ENCODE peak calls at places on chromosomes 5 and 9, in four cellular contexts. Q is mucosa of descending colon, L is uterus, H is neural progenitor cell. C is an unnamed sample. For H3K36me3, the result is how much of the 10 kb centered on the place peaks cover.

GRCh38 chr5:121968910-121969607 is 7.3 kb downstream of the SRFBP1 start:
- DNase-seq in H (no peak), Q (no peak), L (no peak), C (no peak)

GRCh38 chr5:50666261-50667078 is at the start of gene PARP8:
- DNase-seq in L (peak), H (peak), Q (peak), C (no peak)

GRCh38 chr9:81395301-81396054 is 293.9 kb downstream of the TLE1 start:
- DNase-seq in L (no peak), H (no peak), Q (no peak), C (peak)

GRCh38 chr5:149684371-149684770 is 45.7 kb upstream of the PPARGC1B start:
- DNase-seq in L (no peak), H (no peak), Q (no peak), C (no peak)

GRCh38 chr5:84487963-84488362 is 103.3 kb upstream of the EDIL3 start:
- DNase-seq in H (no peak), Q (no peak), L (no peak), C (no peak)

GRCh38 chr5:111299067-111299481 is 74.9 kb downstream of the CAMK4 start:
- DNase-seq in Q (no peak), H (no peak), L (no peak), C (no peak)

GRCh38 chr5:138662599-138662998 is 87.4 kb upstream of the HSPA9 start:
- DNase-seq in H (no peak), L (no peak), Q (no peak), C (peak)

GRCh38 chr9:72945391-72945790 is 7.5 kb downstream of the ALDH1A1 start:
- DNase-seq in H (no peak), Q (no peak), L (no peak), C (no peak)

GRCh38 chr5:113163328-113163727 is 186.7 kb downstream of the DCP2 start:
- DNase-seq in Q (no peak), L (no peak), H (no peak), C (no peak)

GRCh38 chr9:75935606-75936005 is 45.1 kb downstream of the PCSK5 start:
- DNase-seq in H (no peak), Q (no peak), L (no peak), C (no peak)

GRCh38 chr5:149853701-149854100 is 90.9 kb downstream of the PDE6A start:
- DNase-seq in Q (no peak), L (no peak), H (no peak), C (no peak)

GRCh38 chr9:71209890-71210289 is 88.5 kb upstream of the TRPM3 start:
- DNase-seq in H (no peak), Q (no peak), L (no peak), C (no peak)

GRCh38 chr9:137255448-137256114 is 454 bp downstream of the NELFB start:
- DNase-seq in H (no peak), L (no peak), Q (peak), C (no peak)

GRCh38 chr5:137431051-137431450 is 68.1 kb downstream of the SPOCK1 start:
- DNase-seq in L (no peak), H (no peak), Q (no peak), C (no peak)

GRCh38 chr9:69672828-69673640 is 863 bp upstream of the APBA1 start:
- DNase-seq in L (peak), Q (peak), H (peak), C (no peak)

GRCh38 chr9:129273941-129274709 is 96.1 kb upstream of the IER5L start:
- DNase-seq in L (peak), H (no peak), Q (no peak), C (no peak)

GRCh38 chr5:179374506-179375235 is 29.4 kb upstream of the ADAMTS2 start:
- DNase-seq in Q (no peak), H (no peak), L (no peak), C (no peak)

GRCh38 chr9:129887210-129888084 is 52.2 kb downstream of the USP20 start:
- DNase-seq in Q (no peak), L (no peak), H (no peak), C (no peak)

GRCh38 chr5:133848306-133848924 is 120.0 kb downstream of the C5orf15 start:
- DNase-seq in L (no peak), H (no peak), Q (no peak), C (peak)

GRCh38 chr5:140556438-140556837 is 835 bp downstream of the SRA1 start:
- DNase-seq in L (no peak), H (no peak), Q (no peak), C (no peak)

GRCh38 chr5:40585537-40586267 is 94.0 kb upstream of the PTGER4 start:
- DNase-seq in Q (no peak), L (no peak), H (no peak), C (no peak)

GRCh38 chr9:120310035-120310434 is 269.9 kb downstream of the CDK5RAP2 start:
- DNase-seq in H (no peak), L (no peak), Q (no peak), C (no peak)

DNA sequence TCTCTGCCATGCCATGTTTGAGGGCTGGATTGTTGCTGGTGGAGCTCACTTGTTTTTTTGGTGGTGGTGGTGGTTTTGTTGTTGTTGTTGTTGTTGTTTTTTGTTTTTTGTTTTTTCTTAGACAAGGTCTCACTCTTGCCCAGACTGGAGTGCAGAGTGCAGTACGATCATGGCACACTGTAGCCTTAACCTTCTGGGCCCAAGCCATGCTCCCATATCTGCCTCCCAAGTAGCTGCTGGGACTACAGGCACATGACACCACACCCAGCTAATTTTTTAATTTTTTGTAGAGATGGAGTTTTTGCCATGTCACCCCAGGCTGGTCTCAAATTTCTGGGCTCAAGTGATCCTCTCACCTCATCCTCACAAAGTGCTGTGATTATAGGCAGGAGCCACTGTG is 53.5 kb downstream of the NUP214 start:
- DNase-seq in Q (no peak), H (no peak), L (no peak), C (no peak)
- H3K36me3 ChIP-seq in Q (under half), H (under half), L (under half), C (half or more)

GRCh38 chr9:82882133-82882532 is 180.8 kb downstream of the RASEF start:
- DNase-seq in H (no peak), L (no peak), Q (no peak), C (no peak)

GRCh38 chr9:82883436-82883835 is 179.5 kb downstream of the RASEF start:
- DNase-seq in Q (no peak), L (no peak), H (no peak), C (no peak)

GRCh38 chr9:82882744-82883143 is 180.2 kb downstream of the RASEF start:
- DNase-seq in L (no peak), Q (no peak), H (no peak), C (no peak)

GRCh38 chr9:82880353-82880752 is 182.6 kb downstream of the RASEF start:
- DNase-seq in Q (peak), H (no peak), L (no peak), C (no peak)
- H3K4me3 ChIP-seq in Q (no peak), H (no peak), L (no peak), C (no peak)

GRCh38 chr5:16912080-16912479 is 24.0 kb downstream of the MYO10 start:
- DNase-seq in L (no peak), H (no peak), Q (no peak), C (no peak)

GRCh38 chr5:16916262-16916878 is 19.7 kb downstream of the MYO10 start:
- DNase-seq in L (no peak), H (no peak), Q (no peak), C (no peak)

GRCh38 chr5:16913840-16914435 is 22.1 kb downstream of the MYO10 start:
- DNase-seq in H (no peak), L (no peak), Q (peak), C (no peak)

GRCh38 chr5:16913187-16913839 is 22.8 kb downstream of the MYO10 start:
- DNase-seq in Q (peak), H (no peak), L (no peak), C (no peak)

GRCh38 chr5:16914584-16914983 is 21.5 kb downstream of the MYO10 start:
- DNase-seq in H (no peak), L (no peak), Q (no peak), C (no peak)
- H3K36me3 ChIP-seq in H (under half), L (under half), Q (under half), C (under half)

DNA sequence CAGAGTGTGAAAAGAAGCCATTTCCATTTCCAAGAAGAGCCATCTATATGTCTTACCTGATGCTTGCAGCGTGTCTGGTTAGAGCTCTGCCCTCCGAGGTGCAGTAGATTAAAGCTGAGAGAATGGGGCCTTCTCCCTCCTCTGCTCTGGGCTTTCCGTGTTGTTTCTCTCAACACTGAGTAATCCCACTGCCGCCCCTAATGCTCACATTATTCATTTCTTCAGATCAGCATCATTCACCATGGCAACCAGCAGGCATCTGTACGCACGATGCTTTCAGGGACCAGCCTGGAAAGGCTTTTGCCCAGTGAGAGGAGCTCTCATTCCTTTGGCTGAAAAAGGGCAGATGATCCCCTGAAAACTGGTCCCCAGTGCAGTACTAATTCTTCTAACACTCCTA is 79.6 kb downstream of the CYFIP2 start:
- DNase-seq in L (no peak), H (no peak), Q (no peak), C (no peak)
- H3K4me3 ChIP-seq in L (no peak), H (no peak), Q (no peak), C (no peak)

DNA sequence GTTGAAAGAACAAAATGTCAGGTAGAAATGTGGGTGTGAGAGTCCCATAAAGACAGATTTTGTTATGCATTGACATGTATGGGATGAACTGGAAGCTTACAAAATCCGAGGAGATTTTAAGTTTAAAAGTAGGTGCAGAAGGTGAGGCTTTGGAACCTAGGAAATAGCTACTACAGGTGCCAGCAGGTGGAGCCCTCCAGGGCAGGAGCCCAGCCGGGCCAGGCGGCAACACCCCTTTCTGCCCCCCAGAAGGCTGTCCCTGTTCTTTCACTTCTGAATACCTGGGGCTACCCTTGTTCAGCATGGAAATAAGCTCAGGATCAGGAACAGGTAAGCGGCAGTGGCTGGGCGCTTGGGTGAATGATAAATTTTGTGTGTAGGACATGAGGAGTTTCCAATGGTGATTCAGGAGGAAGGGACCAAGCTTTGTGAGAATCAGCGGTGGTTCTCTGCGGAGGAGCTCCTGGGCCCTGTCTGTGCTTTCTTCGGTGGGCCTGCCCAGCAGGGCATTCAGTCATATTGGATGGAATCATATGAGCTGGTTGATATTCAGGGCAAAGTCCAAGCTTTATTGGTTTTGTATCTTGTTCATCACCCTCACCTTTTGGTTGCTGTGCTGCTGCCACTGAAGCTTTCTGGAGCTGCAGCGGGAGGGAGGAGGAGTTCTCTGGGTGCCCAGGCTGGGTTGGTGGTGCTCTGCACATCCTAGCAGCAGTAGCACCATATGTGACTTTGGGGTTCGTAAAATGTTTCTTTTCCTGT is 12.3 kb downstream of the PCBD2 start:
- DNase-seq in L (no peak), H (peak), Q (peak), C (no peak)
- H3K36me3 ChIP-seq in L (under half), H (under half), Q (under half), C (under half)

GRCh38 chr9:127873886-127874285 is 3.6 kb downstream of the AK1 start:
- DNase-seq in L (peak), H (no peak), Q (peak), C (no peak)
- H3K4me3 ChIP-seq in L (no peak), H (no peak), Q (no peak), C (no peak)

DNA sequence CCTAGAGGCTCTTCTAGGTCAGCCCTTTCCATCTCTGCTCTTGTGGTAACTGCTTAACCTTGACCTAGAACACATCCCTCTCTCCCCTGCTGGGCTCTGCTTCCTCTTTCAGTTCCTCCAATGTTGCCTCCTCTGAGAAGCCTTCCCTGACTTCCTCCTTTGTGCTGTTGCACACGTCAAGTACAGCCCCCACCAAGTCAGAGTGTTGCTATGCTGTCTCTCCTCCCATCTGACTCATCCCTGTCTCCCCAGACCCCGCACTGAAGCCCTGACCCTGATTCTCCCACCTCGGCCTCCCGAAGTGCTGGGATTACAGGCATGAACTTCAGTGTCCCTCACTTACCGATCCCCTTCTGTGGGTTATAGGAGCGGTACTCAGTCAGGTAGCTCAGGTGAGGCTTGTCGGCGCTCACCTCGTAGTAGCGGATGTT is 10.4 kb upstream of the TRIM14 start:
- DNase-seq in H (no peak), Q (no peak), L (no peak), C (no peak)
- H3K36me3 ChIP-seq in H (under half), Q (under half), L (under half), C (under half)

DNA sequence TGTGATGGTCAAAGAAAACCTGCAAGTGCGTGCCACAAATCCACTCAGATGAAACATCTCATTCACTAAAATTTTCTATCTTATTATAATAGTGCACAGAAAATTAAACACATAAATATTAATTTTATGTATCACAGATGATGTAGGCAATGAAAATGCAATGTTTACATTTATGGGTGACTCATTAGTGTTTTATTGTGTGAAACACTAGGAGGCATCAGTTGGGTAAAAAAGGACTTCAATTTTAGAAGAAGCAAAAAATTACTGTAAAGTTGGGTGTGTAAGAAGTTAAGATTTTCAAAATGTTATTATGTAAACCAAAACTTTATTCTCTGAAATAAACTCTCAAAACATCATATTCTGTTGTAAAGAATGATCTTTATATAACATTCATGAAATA is 4.0 kb downstream of the MEF2C start:
- DNase-seq in L (no peak), Q (no peak), H (no peak), C (no peak)
- H3K4me3 ChIP-seq in L (no peak), Q (no peak), H (no peak), C (no peak)

GRCh38 chr9:2140600-2141223 is 125.6 kb downstream of the SMARCA2 start:
- DNase-seq in Q (no peak), H (no peak), L (no peak), C (no peak)
- H3K36me3 ChIP-seq in Q (under half), H (under half), L (under half), C (under half)

DNA sequence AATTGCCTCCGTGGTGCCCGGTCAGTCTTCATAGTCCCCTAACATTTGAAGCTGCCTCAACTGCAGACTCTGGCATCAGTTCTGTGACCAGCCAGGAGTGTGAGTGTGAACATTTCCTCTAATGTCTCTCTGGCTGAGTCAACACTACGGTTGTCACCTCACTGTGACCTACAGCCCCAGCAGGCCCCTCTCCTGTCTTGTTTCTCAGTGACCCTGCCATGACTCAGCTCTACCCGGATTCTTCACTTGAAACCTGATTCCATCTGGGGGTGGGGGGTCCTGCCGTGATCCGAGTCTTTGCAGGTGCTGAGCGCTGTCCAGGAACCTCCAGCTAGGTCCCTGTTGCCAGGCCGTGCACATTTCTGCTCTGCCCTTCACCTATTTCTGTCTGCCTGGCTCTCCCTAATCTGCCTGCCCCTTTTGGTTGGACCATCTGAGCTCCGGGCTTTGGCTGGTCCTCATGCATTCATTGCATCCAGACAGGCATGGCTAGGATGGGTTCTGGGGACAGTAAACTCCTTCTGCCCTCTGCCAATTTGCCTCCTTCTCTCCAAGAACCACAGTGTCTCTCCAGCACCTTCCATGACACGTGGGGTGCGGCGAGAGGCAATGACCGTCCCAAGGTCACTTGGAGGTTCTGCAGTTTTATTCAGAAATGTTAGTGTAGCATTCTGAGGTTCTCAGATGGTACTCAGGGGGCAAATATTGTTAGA is 24.2 kb downstream of the STC2 start:
- DNase-seq in Q (no peak), H (peak), L (no peak), C (no peak)
- H3K4me3 ChIP-seq in Q (no peak), H (no peak), L (no peak), C (no peak)